ENCODE peak calls at places on chromosomes 13 and 19, in six cellular contexts. C is heart right ventricle, G is body of pancreas, E is activated B cell treated with CpG ODN at 0.5 μM for 24 hours, L is neural progenitor cell, R is bronchial epithelial cell. N is an unnamed sample.

GRCh38 chr13:27966641-27967202 is 2.4 kb downstream of the CDX2 start:
- DNase-seq in C (no peak), G (no peak), E (no peak), L (peak), R (no peak), N (no peak)

GRCh38 chr13:29922896-29923295 is 72.5 kb upstream of the UBL3 start:
- DNase-seq in C (no peak), G (no peak), E (no peak), L (no peak), R (peak), N (no peak)

GRCh38 chr13:94784066-94784465 is 71.7 kb upstream of the SOX21 start:
- DNase-seq in C (no peak), G (no peak), E (no peak), L (no peak), R (no peak), N (no peak)

GRCh38 chr19:49596407-49596806 is 5.4 kb downstream of the PRR12 start:
- DNase-seq in C (no peak), G (no peak), E (no peak), L (no peak), R (no peak), N (no peak)

GRCh38 chr19:3507371-3508120 is 1.4 kb downstream of the FZR1 start:
- DNase-seq in C (no peak), G (peak), E (no peak), L (peak), R (no peak), N (no peak)

GRCh38 chr19:42271861-42272534 is 2.9 kb downstream of the CIC start:
- DNase-seq in C (no peak), G (no peak), E (no peak), L (no peak), R (no peak), N (no peak)

GRCh38 chr19:38596057-38596981 is 21.4 kb downstream of the MAP4K1 start:
- DNase-seq in C (no peak), G (peak), E (no peak), L (peak), R (peak), N (peak)

GRCh38 chr19:41501854-41502253 is 58.9 kb downstream of the ERICH4 start:
- DNase-seq in C (no peak), G (no peak), E (no peak), L (no peak), R (no peak), N (no peak)

GRCh38 chr13:114124921-114125320 is 7.5 kb downstream of the RASA3 start:
- DNase-seq in C (no peak), G (no peak), E (no peak), L (no peak), R (peak), N (no peak)

GRCh38 chr19:6501740-6502648 is at the start of gene TUBB4A:
- DNase-seq in C (peak), G (peak), E (peak), L (peak), R (no peak), N (peak)

GRCh38 chr13:30037766-30038165 is 187.3 kb upstream of the UBL3 start:
- DNase-seq in C (no peak), G (no peak), E (no peak), L (no peak), R (no peak), N (no peak)

GRCh38 chr19:18368504-18369222 is 17.3 kb upstream of the GDF15 start:
- DNase-seq in C (no peak), G (peak), E (no peak), L (peak), R (no peak), N (no peak)

GRCh38 chr19:35006342-35006998 is 6.3 kb downstream of the GRAMD1A start:
- DNase-seq in C (no peak), G (peak), E (no peak), L (no peak), R (peak), N (no peak)

GRCh38 chr13:89695343-89696257 is 1651.9 kb upstream of the MIR17HG start:
- DNase-seq in C (peak), G (peak), E (no peak), L (peak), R (peak), N (peak)

GRCh38 chr19:10720607-10721125 is 2.8 kb downstream of the DNM2 start:
- DNase-seq in C (no peak), G (no peak), E (no peak), L (no peak), R (no peak), N (no peak)

GRCh38 chr13:98173431-98173921 is 3.6 kb downstream of the RNF113B start:
- DNase-seq in C (no peak), G (no peak), E (no peak), L (peak), R (peak), N (no peak)

GRCh38 chr13:33123066-33123940 is 107.1 kb downstream of the KL start:
- DNase-seq in C (no peak), G (peak), E (no peak), L (no peak), R (no peak), N (no peak)

GRCh38 chr13:43153436-43154082 is 130.2 kb downstream of the DNAJC15 start:
- DNase-seq in C (no peak), G (no peak), E (no peak), L (no peak), R (peak), N (no peak)

GRCh38 chr13:102399791-102400618 is 1.8 kb downstream of the FGF14 start:
- DNase-seq in C (no peak), G (peak), E (no peak), L (peak), R (no peak), N (no peak)

DNA sequence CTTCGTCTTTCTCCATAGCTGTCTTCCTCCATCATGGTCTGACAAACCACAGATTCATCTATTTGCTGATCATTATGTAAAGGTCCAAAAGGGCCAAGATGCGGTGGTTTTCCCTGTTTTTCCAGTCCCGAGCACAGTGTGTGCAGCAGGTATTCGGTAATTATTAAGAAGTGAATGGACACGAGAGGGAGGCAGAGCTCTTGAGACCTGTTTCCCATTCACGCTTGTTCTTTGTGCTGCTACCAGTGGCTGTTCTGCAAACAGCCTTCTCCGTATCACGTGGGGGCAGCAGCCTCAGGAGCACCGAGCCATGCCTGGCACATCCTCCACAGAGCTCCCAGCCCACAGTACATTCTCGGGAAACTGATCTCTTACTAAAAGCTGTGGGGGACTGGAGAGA is 50.3 kb downstream of the CCDC70 start:
- DNase-seq in C (no peak), G (peak), E (no peak), L (no peak), R (peak), N (no peak)
- TF ChIP-seq CTCF in C (no peak), G (no peak), E (no peak), L (no peak), R (peak), N (peak)

GRCh38 chr19:13036366-13036976 is 41.2 kb downstream of the NFIX start:
- DNase-seq in C (no peak), G (peak), E (no peak), L (no peak), R (peak), N (no peak)
- TF ChIP-seq CTCF in C (no peak), G (no peak), E (no peak), L (peak), R (peak), N (no peak)

GRCh38 chr19:45408121-45408520 is 1.7 kb downstream of the POLR1G start:
- DNase-seq in C (no peak), G (no peak), E (no peak), L (no peak), R (no peak), N (no peak)
- TF ChIP-seq CTCF in C (no peak), G (no peak), E (no peak), L (no peak), R (no peak), N (no peak)

GRCh38 chr13:24540236-24541126 is 27.9 kb upstream of the PARP4 start:
- DNase-seq in C (no peak), G (no peak), E (no peak), L (peak), R (no peak), N (no peak)
- TF ChIP-seq CTCF in C (no peak), G (no peak), E (no peak), L (peak), R (no peak), N (peak)

DNA sequence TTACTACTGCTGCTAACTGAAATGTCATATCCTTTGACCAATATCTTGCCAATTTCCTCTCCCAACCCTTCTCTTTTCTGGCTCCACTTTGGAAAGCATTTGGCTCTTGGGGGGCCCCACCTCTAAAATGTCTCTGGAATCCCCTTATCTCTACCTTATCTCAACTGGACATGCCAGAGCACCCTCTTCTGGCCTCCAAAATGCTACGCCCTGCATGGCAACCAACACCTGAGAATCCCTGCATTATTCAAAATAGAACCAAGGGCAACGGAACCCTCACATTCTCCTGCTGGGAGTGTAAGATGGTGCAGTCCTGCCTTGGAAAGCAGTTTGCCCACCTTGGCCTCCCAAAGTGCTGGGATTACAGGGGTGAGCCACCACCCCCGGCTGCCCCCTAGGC is 35.3 kb downstream of the CERS4 start:
- DNase-seq in C (no peak), G (no peak), E (no peak), L (no peak), R (no peak), N (no peak)
- TF ChIP-seq CTCF in C (no peak), G (no peak), E (no peak), L (no peak), R (no peak), N (no peak)

DNA sequence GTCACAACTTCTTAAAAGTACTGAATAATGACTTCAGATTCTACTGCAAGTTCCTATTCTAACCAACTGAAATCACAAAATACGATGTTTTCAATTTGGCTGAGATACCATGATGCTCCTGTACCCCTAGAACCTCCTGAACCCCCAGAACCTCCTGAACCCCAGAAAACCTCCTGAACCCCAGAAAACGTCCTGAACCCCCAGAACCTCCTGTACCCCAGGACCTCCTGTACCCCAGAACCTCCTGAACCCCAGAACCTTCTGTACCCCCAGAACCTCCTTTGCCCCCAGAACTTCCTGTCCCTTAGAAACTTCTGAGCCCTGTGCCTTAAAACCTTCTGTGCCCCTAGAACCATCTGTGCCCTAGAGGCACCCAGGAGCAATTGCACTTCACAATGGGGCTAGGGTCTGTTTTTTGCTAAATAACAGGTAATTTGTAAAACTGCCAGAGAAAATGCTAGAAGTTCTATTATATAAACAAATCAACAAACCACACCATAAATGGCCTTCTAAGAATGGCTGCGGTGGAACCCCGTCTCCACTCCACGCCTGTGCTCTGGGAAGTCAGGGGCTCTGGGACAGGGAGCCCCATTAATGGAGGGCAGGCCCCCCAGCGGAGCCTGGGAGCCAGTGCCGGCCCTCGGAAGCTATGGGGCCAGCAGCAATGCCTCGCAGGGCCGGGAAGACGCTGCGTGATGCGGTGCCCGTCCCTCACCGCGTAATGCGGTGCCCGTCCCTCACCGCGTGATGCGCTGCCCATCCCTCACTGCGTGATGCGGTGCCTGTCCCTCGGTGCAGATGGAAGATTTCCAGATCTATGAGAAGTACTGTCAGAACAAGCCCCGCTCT is 21.3 kb upstream of the F7 start:
- DNase-seq in C (no peak), G (no peak), E (no peak), L (no peak), R (no peak), N (no peak)
- TF ChIP-seq CTCF in C (no peak), G (no peak), E (no peak), L (peak), R (no peak), N (peak)

N was measured in progenitor cell of endocrine pancreas.